ENCODE peak calls at places on chromosome 19, in seven cellular contexts. O is A549, H is heart left ventricle, J is upper lobe of left lung, E is body of pancreas, Y is transverse colon, G is IMR-90. U is an unnamed sample.

GRCh38 chr19:33445752-33446070 is 72.2 kb downstream of the CEBPG start:
- DNase-seq in O (no peak), H (no peak), J (no peak), E (no peak), Y (no peak), G (no peak), U (no peak)

GRCh38 chr19:32165750-32166149 is 179.7 kb upstream of the ZNF507 start:
- DNase-seq in O (no peak), H (no peak), J (no peak), E (no peak), Y (no peak), G (no peak), U (no peak)

GRCh38 chr19:3656747-3657394 is 30.3 kb upstream of the CACTIN start:
- DNase-seq in O (no peak), H (no peak), J (no peak), E (no peak), Y (no peak), G (no peak), U (no peak)

GRCh38 chr19:14985133-14985532 is 5.5 kb upstream of the SLC1A6 start:
- DNase-seq in O (no peak), H (no peak), J (no peak), E (no peak), Y (no peak), G (no peak), U (no peak)

GRCh38 chr19:6108721-6109633 is 1.3 kb downstream of the RFX2 start:
- DNase-seq in O (no peak), H (peak), J (peak), E (peak), Y (peak), G (peak), U (peak)

GRCh38 chr19:48006762-48007161 is 12.3 kb downstream of the ELSPBP1 start:
- DNase-seq in O (peak), H (no peak), J (no peak), E (no peak), Y (no peak), G (no peak), U (no peak)

GRCh38 chr19:49403404-49404187 is 15.5 kb downstream of the KASH5 start:
- DNase-seq in O (no peak), H (no peak), J (no peak), E (no peak), Y (no peak), G (peak), U (no peak)

GRCh38 chr19:9306443-9306842 is 3.2 kb downstream of the ZNF699 start:
- DNase-seq in O (no peak), H (no peak), J (no peak), E (no peak), Y (no peak), G (peak), U (no peak)

GRCh38 chr19:48668332-48668731 is 4.5 kb downstream of the NTN5 start:
- DNase-seq in O (no peak), H (no peak), J (no peak), E (no peak), Y (no peak), G (no peak), U (no peak)

GRCh38 chr19:1315470-1316166 is 29.9 kb downstream of the EFNA2 start:
- DNase-seq in O (peak), H (peak), J (peak), E (peak), Y (peak), G (peak), U (peak)

GRCh38 chr19:12784394-12784870 is 6.9 kb upstream of the JUNB start:
- DNase-seq in O (no peak), H (no peak), J (no peak), E (no peak), Y (no peak), G (peak), U (no peak)

GRCh38 chr19:40612831-40613668 is 11.9 kb downstream of the LTBP4 start:
- DNase-seq in O (peak), H (peak), J (peak), E (peak), Y (peak), G (no peak), U (peak)

GRCh38 chr19:789473-790052 is 7.7 kb upstream of the PTBP1 start:
- DNase-seq in O (no peak), H (no peak), J (peak), E (no peak), Y (no peak), G (no peak), U (no peak)

GRCh38 chr19:51448011-51448744 is 10.1 kb downstream of the SIGLEC8 start:
- DNase-seq in O (no peak), H (no peak), J (no peak), E (no peak), Y (no peak), G (no peak), U (no peak)

GRCh38 chr19:56315076-56315828 is 613 bp upstream of the ZSCAN5A start:
- DNase-seq in O (peak), H (peak), J (peak), E (peak), Y (peak), G (peak), U (peak)
- TF ChIP-seq CTCF in O (no peak), H (no peak), J (no peak), E (no peak), Y (no peak), G (no peak), U (no peak)

DNA sequence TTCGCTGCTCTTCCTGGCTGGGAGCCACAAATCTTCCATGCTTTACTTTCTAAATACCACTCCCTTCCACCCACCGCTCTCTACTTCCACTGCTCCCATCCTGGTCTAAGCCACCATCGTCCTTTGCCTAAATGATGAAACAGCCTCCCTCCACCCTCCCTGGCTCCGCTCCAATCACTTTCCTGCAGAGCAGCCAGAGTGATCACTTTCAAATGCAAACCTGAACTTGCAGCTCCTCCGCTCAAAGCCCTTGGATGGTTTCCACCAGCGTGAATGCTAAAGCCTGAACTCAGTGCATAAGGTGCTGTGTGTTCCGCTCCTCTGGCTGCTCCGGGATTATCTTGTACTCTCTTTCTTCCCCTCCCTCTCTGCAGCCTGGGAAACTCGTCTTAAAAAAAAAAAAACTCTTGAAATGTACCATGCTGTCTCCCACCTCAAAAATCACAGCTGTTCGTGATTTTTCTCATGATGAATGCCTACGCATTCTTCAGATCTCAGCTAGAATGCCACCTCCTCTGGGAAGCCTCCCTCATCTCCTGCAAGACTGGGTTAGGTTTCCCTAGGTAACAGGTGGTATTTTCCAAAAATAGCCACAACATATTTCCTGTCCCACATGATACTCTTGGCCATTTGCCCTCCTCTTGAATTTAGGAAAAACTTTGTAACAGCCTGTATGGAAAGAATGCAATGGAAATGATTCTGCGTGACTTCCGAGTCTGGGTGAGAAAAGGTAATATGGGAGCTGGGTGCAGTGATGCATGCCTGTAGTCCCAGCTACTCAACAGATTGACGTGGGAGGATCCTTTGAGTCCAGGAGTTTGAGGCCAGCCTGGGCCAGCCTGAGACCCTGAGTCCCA is 3.7 kb upstream of the SIN3B start:
- DNase-seq in O (no peak), H (peak), J (no peak), E (peak), Y (peak), G (peak), U (peak)
- H3K4me3 ChIP-seq in O (no peak), H (peak), J (peak), E (peak), Y (peak), G (peak), U (peak)

DNA sequence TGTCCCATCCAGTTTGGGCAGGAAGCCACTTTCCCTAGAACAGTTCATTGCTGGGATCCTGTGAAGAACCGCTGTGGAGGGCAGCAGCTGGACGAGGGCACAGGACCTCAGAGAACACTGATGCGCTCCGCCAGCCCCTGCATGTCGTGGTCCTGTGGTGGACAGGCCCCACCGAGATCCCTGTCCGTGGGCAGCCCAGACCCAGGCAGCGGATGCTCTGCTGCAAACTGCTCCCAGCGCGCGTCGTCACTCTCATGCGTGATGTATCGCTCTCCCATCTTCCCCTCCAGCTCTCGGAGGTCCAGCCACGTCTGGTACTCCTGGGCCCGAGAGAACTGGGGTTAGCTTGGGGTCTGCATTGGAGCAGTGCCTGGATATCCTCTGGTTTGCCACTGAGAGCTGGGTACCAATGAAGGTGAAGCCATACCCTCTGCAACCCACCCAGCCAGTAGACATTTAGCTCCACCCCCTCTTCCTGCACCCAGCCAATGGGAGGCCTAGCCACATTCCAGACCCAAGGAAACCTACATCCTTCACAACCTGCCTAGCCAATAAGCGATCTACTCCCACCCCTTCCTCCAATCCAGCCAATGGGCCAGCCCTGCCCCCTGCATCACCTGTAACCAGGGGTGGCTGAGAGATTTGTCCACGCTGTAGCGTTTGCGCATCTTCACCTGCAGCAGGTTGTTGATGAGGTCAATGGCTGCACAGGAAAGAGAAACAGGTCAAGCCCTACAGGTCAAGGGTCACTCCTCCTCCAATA is 13.6 kb upstream of the DACT3 start:
- DNase-seq in O (no peak), H (no peak), J (no peak), E (no peak), Y (no peak), G (peak), U (no peak)
- TF ChIP-seq POLR2A in O (no peak), H (no peak), J (no peak), E (no peak), Y (no peak), G (no peak), U (no peak)

GRCh38 chr19:39401549-39402416 is 4.9 kb upstream of the ZFP36 start:
- DNase-seq in O (no peak), H (peak), J (no peak), E (peak), Y (peak), G (peak), U (peak)
- TF ChIP-seq CTCF in O (no peak), H (no peak), J (no peak), E (no peak), Y (no peak), G (no peak), U (peak)